ENCODE peak calls at places on chromosomes 16 and 17, in nine cellular contexts. One of them, this sample, is unnamed.

GRCh38 chr17:76497979-76498885 is 3.0 kb downstream of the RHBDF2 start:
- DNase-seq in A549: peak
- DNase-seq in foreskin fibroblast: peak
- DNase-seq in WERI-Rb-1: peak
- DNase-seq in AG10803: peak
- DNase-seq in dorsolateral prefrontal cortex: peak
- DNase-seq in aorta: peak
- DNase-seq in brain microvascular endothelial cell: peak
- DNase-seq in lung: peak
- DNase-seq in this sample: peak

GRCh38 chr16:55915116-55915827 is 40.1 kb upstream of the CES5A start:
- DNase-seq in A549: no peak
- DNase-seq in foreskin fibroblast: no peak
- DNase-seq in WERI-Rb-1: peak
- DNase-seq in AG10803: no peak
- DNase-seq in dorsolateral prefrontal cortex: no peak
- DNase-seq in aorta: no peak
- DNase-seq in brain microvascular endothelial cell: no peak
- DNase-seq in lung: no peak
- DNase-seq in this sample: no peak

GRCh38 chr16:24988137-24988535 is 27.0 kb downstream of the ARHGAP17 start:
- DNase-seq in A549: no peak
- DNase-seq in foreskin fibroblast: peak
- DNase-seq in WERI-Rb-1: no peak
- DNase-seq in AG10803: peak
- DNase-seq in dorsolateral prefrontal cortex: no peak
- DNase-seq in aorta: no peak
- DNase-seq in brain microvascular endothelial cell: no peak
- DNase-seq in lung: no peak
- DNase-seq in this sample: no peak

GRCh38 chr16:69859105-69859969 is 91.8 kb upstream of the CLEC18A start:
- DNase-seq in A549: peak
- DNase-seq in foreskin fibroblast: peak
- DNase-seq in WERI-Rb-1: peak
- DNase-seq in AG10803: no peak
- DNase-seq in dorsolateral prefrontal cortex: peak
- DNase-seq in aorta: no peak
- DNase-seq in brain microvascular endothelial cell: no peak
- DNase-seq in lung: peak
- DNase-seq in this sample: no peak

GRCh38 chr17:82231562-82232321 is 2.9 kb downstream of the SLC16A3 start:
- DNase-seq in A549: peak
- DNase-seq in foreskin fibroblast: peak
- DNase-seq in WERI-Rb-1: no peak
- DNase-seq in AG10803: peak
- DNase-seq in dorsolateral prefrontal cortex: no peak
- DNase-seq in aorta: peak
- DNase-seq in brain microvascular endothelial cell: no peak
- DNase-seq in lung: peak
- DNase-seq in this sample: peak

GRCh38 chr16:86669937-86670772 is 91.8 kb downstream of the FOXL1 start:
- DNase-seq in A549: no peak
- DNase-seq in foreskin fibroblast: peak
- DNase-seq in WERI-Rb-1: peak
- DNase-seq in AG10803: no peak
- DNase-seq in dorsolateral prefrontal cortex: no peak
- DNase-seq in aorta: peak
- DNase-seq in brain microvascular endothelial cell: no peak
- DNase-seq in lung: no peak
- DNase-seq in this sample: no peak

GRCh38 chr16:25959216-25959615 is 267.5 kb downstream of the HS3ST4 start:
- DNase-seq in A549: no peak
- DNase-seq in foreskin fibroblast: no peak
- DNase-seq in WERI-Rb-1: no peak
- DNase-seq in AG10803: no peak
- DNase-seq in dorsolateral prefrontal cortex: no peak
- DNase-seq in aorta: no peak
- DNase-seq in brain microvascular endothelial cell: no peak
- DNase-seq in lung: no peak
- DNase-seq in this sample: no peak

GRCh38 chr17:78343433-78344201 is 16.3 kb downstream of the SOCS3 start:
- DNase-seq in A549: no peak
- DNase-seq in foreskin fibroblast: no peak
- DNase-seq in WERI-Rb-1: peak
- DNase-seq in AG10803: no peak
- DNase-seq in dorsolateral prefrontal cortex: no peak
- DNase-seq in aorta: no peak
- DNase-seq in brain microvascular endothelial cell: no peak
- DNase-seq in lung: peak
- DNase-seq in this sample: no peak

GRCh38 chr16:28873543-28874201 is 4.6 kb upstream of the ATP2A1 start:
- DNase-seq in A549: peak
- DNase-seq in foreskin fibroblast: peak
- DNase-seq in WERI-Rb-1: peak
- DNase-seq in AG10803: no peak
- DNase-seq in dorsolateral prefrontal cortex: no peak
- DNase-seq in aorta: peak
- DNase-seq in brain microvascular endothelial cell: no peak
- DNase-seq in lung: no peak
- DNase-seq in this sample: no peak

GRCh38 chr17:65573283-65573603 is 11.8 kb upstream of the AXIN2 start:
- DNase-seq in A549: no peak
- DNase-seq in foreskin fibroblast: no peak
- DNase-seq in WERI-Rb-1: no peak
- DNase-seq in AG10803: no peak
- DNase-seq in dorsolateral prefrontal cortex: no peak
- DNase-seq in aorta: no peak
- DNase-seq in brain microvascular endothelial cell: no peak
- DNase-seq in lung: no peak
- DNase-seq in this sample: no peak
- H3K4me3 ChIP-seq in A549: no peak
- H3K4me3 ChIP-seq in foreskin fibroblast: no peak
- H3K4me3 ChIP-seq in WERI-Rb-1: no peak
- H3K4me3 ChIP-seq in AG10803: no peak
- H3K4me3 ChIP-seq in dorsolateral prefrontal cortex: no peak
- H3K4me3 ChIP-seq in aorta: no peak
- H3K4me3 ChIP-seq in brain microvascular endothelial cell: no peak
- H3K4me3 ChIP-seq in lung: no peak
- H3K4me3 ChIP-seq in this sample: no peak

GRCh38 chr17:40490982-40491381 is 10.4 kb downstream of the TNS4 start:
- DNase-seq in A549: no peak
- DNase-seq in foreskin fibroblast: no peak
- DNase-seq in WERI-Rb-1: no peak
- DNase-seq in AG10803: no peak
- DNase-seq in dorsolateral prefrontal cortex: no peak
- DNase-seq in aorta: no peak
- DNase-seq in brain microvascular endothelial cell: no peak
- DNase-seq in lung: no peak
- DNase-seq in this sample: no peak

GRCh38 chr17:40491486-40491885 is 9.9 kb downstream of the TNS4 start:
- DNase-seq in A549: no peak
- DNase-seq in foreskin fibroblast: no peak
- DNase-seq in WERI-Rb-1: peak
- DNase-seq in AG10803: no peak
- DNase-seq in dorsolateral prefrontal cortex: no peak
- DNase-seq in aorta: no peak
- DNase-seq in brain microvascular endothelial cell: no peak
- DNase-seq in lung: no peak
- DNase-seq in this sample: no peak

GRCh38 chr17:40493697-40494096 is 7.7 kb downstream of the TNS4 start:
- DNase-seq in A549: no peak
- DNase-seq in foreskin fibroblast: no peak
- DNase-seq in WERI-Rb-1: no peak
- DNase-seq in AG10803: no peak
- DNase-seq in dorsolateral prefrontal cortex: no peak
- DNase-seq in aorta: no peak
- DNase-seq in brain microvascular endothelial cell: no peak
- DNase-seq in lung: no peak
- DNase-seq in this sample: no peak

GRCh38 chr17:40487371-40488020 is 13.9 kb downstream of the TNS4 start:
- DNase-seq in A549: no peak
- DNase-seq in foreskin fibroblast: no peak
- DNase-seq in WERI-Rb-1: no peak
- DNase-seq in AG10803: no peak
- DNase-seq in dorsolateral prefrontal cortex: no peak
- DNase-seq in aorta: no peak
- DNase-seq in brain microvascular endothelial cell: no peak
- DNase-seq in lung: no peak
- DNase-seq in this sample: no peak

DNA sequence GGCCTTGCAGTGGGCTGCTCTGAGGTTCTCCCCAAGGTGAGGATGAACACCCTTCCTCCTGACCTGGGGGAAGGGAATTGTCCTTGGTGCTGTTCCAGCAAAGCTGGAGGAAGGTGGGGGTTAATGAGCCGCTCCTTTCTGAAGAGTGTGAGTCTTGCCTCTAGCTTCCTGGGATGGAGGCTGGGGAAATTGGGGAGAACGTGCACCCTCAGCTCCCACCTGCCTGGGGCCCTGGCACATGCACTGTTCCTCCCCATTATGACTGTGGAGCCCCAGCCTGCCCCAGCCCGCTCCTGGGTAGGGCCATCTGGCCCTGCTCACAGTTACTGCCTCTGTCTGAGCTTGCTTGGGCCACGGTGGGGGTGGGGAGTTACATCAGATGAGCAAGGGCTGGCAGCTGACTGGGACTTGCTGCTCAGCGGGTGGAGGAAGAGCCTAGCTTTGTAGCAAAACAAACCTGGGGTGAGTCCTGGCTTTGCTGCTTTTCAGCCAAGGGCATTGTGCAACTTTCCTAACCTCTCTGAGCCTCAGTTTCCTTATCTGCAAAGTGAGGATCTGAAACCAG is 11.1 kb downstream of the TNS4 start:
- DNase-seq in A549: no peak
- DNase-seq in foreskin fibroblast: peak
- DNase-seq in WERI-Rb-1: peak
- DNase-seq in AG10803: peak
- DNase-seq in dorsolateral prefrontal cortex: peak
- DNase-seq in aorta: no peak
- DNase-seq in brain microvascular endothelial cell: peak
- DNase-seq in lung: no peak
- DNase-seq in this sample: peak
- H3K4me3 ChIP-seq in A549: no peak
- H3K4me3 ChIP-seq in foreskin fibroblast: no peak
- H3K4me3 ChIP-seq in WERI-Rb-1: peak
- H3K4me3 ChIP-seq in AG10803: no peak
- H3K4me3 ChIP-seq in dorsolateral prefrontal cortex: no peak
- H3K4me3 ChIP-seq in aorta: no peak
- H3K4me3 ChIP-seq in brain microvascular endothelial cell: no peak
- H3K4me3 ChIP-seq in lung: no peak
- H3K4me3 ChIP-seq in this sample: no peak

DNA sequence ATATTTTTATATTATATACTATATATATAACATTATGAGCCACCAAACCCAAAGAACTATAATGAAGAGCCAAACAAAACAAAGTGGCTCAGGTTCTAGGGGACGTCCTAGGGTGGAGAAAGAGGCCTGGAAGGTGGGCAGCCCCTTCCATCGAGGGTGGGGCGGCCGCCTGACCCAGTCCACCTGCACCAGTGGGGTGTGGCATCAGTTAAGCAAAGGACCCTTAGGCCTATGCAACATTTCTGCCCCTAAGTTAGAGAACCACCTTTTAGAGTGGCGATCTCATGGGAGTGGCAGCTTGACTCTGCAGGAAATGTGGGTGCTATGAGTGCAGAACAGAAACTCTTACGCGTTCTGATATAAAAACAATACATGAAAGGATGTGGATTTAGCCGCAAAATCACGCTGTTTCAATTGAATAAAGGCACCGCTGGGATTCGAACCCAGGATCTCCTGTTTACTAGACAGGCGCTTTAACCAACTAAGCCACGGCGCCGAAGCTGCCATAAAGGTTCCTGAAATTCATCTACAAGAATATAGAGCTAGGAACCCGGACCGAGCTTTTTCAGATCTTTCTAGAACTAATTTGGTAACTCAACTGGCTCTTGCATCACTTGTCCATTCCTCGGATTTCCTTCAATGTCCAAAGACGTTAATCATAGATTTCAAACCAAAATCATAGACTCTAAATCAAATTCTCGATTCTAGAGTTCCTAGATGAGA is 15.6 kb upstream of the AURKB start:
- DNase-seq in A549: peak
- DNase-seq in foreskin fibroblast: peak
- DNase-seq in WERI-Rb-1: no peak
- DNase-seq in AG10803: peak
- DNase-seq in dorsolateral prefrontal cortex: peak
- DNase-seq in aorta: no peak
- DNase-seq in brain microvascular endothelial cell: peak
- DNase-seq in lung: peak
- DNase-seq in this sample: peak
- H3K4me3 ChIP-seq in A549: peak
- H3K4me3 ChIP-seq in foreskin fibroblast: peak
- H3K4me3 ChIP-seq in WERI-Rb-1: no peak
- H3K4me3 ChIP-seq in AG10803: peak
- H3K4me3 ChIP-seq in dorsolateral prefrontal cortex: peak
- H3K4me3 ChIP-seq in aorta: no peak
- H3K4me3 ChIP-seq in brain microvascular endothelial cell: peak
- H3K4me3 ChIP-seq in lung: no peak
- H3K4me3 ChIP-seq in this sample: peak

GRCh38 chr17:58534331-58534730 is 19.9 kb upstream of the MTMR4 start:
- DNase-seq in A549: no peak
- DNase-seq in foreskin fibroblast: no peak
- DNase-seq in WERI-Rb-1: peak
- DNase-seq in AG10803: no peak
- DNase-seq in dorsolateral prefrontal cortex: no peak
- DNase-seq in aorta: no peak
- DNase-seq in brain microvascular endothelial cell: no peak
- DNase-seq in lung: no peak
- DNase-seq in this sample: no peak

GRCh38 chr17:58533616-58534188 is 19.3 kb upstream of the MTMR4 start:
- DNase-seq in A549: no peak
- DNase-seq in foreskin fibroblast: no peak
- DNase-seq in WERI-Rb-1: no peak
- DNase-seq in AG10803: no peak
- DNase-seq in dorsolateral prefrontal cortex: no peak
- DNase-seq in aorta: no peak
- DNase-seq in brain microvascular endothelial cell: no peak
- DNase-seq in lung: no peak
- DNase-seq in this sample: no peak

GRCh38 chr17:58531661-58532554 is 17.5 kb upstream of the MTMR4 start:
- DNase-seq in A549: no peak
- DNase-seq in foreskin fibroblast: peak
- DNase-seq in WERI-Rb-1: peak
- DNase-seq in AG10803: peak
- DNase-seq in dorsolateral prefrontal cortex: peak
- DNase-seq in aorta: peak
- DNase-seq in brain microvascular endothelial cell: no peak
- DNase-seq in lung: no peak
- DNase-seq in this sample: peak

GRCh38 chr17:58531122-58531521 is 16.7 kb upstream of the MTMR4 start:
- DNase-seq in A549: no peak
- DNase-seq in foreskin fibroblast: no peak
- DNase-seq in WERI-Rb-1: peak
- DNase-seq in AG10803: no peak
- DNase-seq in dorsolateral prefrontal cortex: no peak
- DNase-seq in aorta: no peak
- DNase-seq in brain microvascular endothelial cell: no peak
- DNase-seq in lung: no peak
- DNase-seq in this sample: no peak

DNA sequence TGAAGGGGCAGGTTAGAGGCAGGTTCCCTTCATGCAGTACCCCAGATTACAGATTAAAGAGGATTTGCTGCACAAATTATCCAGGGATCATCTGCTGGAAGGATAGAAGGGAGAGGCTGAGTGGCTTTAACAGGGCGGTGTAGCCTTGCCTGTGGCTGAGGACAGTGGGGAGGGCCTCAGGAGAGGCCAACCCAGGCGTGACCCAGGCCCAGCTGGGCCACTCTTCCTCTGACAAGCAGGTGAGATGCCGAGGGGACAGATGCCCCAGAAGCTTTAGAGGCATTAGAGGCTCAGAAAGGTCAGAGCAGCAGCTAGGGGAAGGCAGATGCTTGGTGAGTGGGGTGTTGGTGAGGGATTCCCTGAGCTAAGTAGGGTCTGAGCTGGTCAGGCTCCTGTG is 18.1 kb upstream of the MTMR4 start:
- DNase-seq in A549: no peak
- DNase-seq in foreskin fibroblast: no peak
- DNase-seq in WERI-Rb-1: peak
- DNase-seq in AG10803: no peak
- DNase-seq in dorsolateral prefrontal cortex: no peak
- DNase-seq in aorta: no peak
- DNase-seq in brain microvascular endothelial cell: no peak
- DNase-seq in lung: no peak
- DNase-seq in this sample: no peak
- H3K4me3 ChIP-seq in A549: peak
- H3K4me3 ChIP-seq in foreskin fibroblast: no peak
- H3K4me3 ChIP-seq in WERI-Rb-1: peak
- H3K4me3 ChIP-seq in AG10803: peak
- H3K4me3 ChIP-seq in dorsolateral prefrontal cortex: peak
- H3K4me3 ChIP-seq in aorta: no peak
- H3K4me3 ChIP-seq in brain microvascular endothelial cell: no peak
- H3K4me3 ChIP-seq in lung: no peak
- H3K4me3 ChIP-seq in this sample: peak